ENCODE peak calls at places on chromosomes 1 and 21, in eight cellular contexts. One of them, this sample, is unnamed. For H3K4me1 and H3K27me3, the result is how much of the 10 kb centered on the place peaks cover.

GRCh38 chr21:44286716-44287632 is 1.3 kb downstream of the AIRE start:
- DNase-seq in adrenal gland: no peak
- DNase-seq in colonic mucosa: no peak
- DNase-seq in HAP-1: no peak
- DNase-seq in heart right ventricle: no peak
- DNase-seq in HCT116: no peak
- DNase-seq in uterus: no peak
- DNase-seq in CD4-positive, alpha-beta memory T cell: no peak
- DNase-seq in this sample: no peak

GRCh38 chr1:50983403-50983802 is 13.4 kb downstream of the CDKN2C start:
- DNase-seq in HAP-1: no peak
- DNase-seq in adrenal gland: no peak
- DNase-seq in HCT116: no peak
- DNase-seq in heart right ventricle: no peak
- DNase-seq in colonic mucosa: no peak
- DNase-seq in CD4-positive, alpha-beta memory T cell: no peak
- DNase-seq in uterus: no peak
- DNase-seq in this sample: no peak

GRCh38 chr1:236173174-236173767 is 30.9 kb downstream of the GPR137B start:
- DNase-seq in HAP-1: no peak
- DNase-seq in uterus: no peak
- DNase-seq in colonic mucosa: no peak
- DNase-seq in adrenal gland: no peak
- DNase-seq in HCT116: no peak
- DNase-seq in CD4-positive, alpha-beta memory T cell: no peak
- DNase-seq in heart right ventricle: no peak
- DNase-seq in this sample: no peak

GRCh38 chr1:240237305-240237721 is 145.6 kb downstream of the FMN2 start:
- DNase-seq in heart right ventricle: no peak
- DNase-seq in HCT116: no peak
- DNase-seq in adrenal gland: peak
- DNase-seq in uterus: no peak
- DNase-seq in HAP-1: no peak
- DNase-seq in colonic mucosa: no peak
- DNase-seq in CD4-positive, alpha-beta memory T cell: no peak
- DNase-seq in this sample: no peak

GRCh38 chr1:22323141-22323845 is 128.4 kb upstream of the ZBTB40 start:
- DNase-seq in heart right ventricle: no peak
- DNase-seq in HAP-1: no peak
- DNase-seq in CD4-positive, alpha-beta memory T cell: no peak
- DNase-seq in colonic mucosa: no peak
- DNase-seq in uterus: no peak
- DNase-seq in HCT116: no peak
- DNase-seq in adrenal gland: no peak
- DNase-seq in this sample: no peak

GRCh38 chr1:162882248-162882666 is 21.3 kb upstream of the CCDC190 start:
- DNase-seq in uterus: no peak
- DNase-seq in HAP-1: no peak
- DNase-seq in CD4-positive, alpha-beta memory T cell: no peak
- DNase-seq in adrenal gland: no peak
- DNase-seq in heart right ventricle: no peak
- DNase-seq in HCT116: no peak
- DNase-seq in colonic mucosa: no peak
- DNase-seq in this sample: no peak

GRCh38 chr1:206935491-206936067 is 10.7 kb downstream of the PIGR start:
- DNase-seq in colonic mucosa: no peak
- DNase-seq in adrenal gland: peak
- DNase-seq in uterus: no peak
- DNase-seq in CD4-positive, alpha-beta memory T cell: no peak
- DNase-seq in HCT116: no peak
- DNase-seq in heart right ventricle: no peak
- DNase-seq in HAP-1: peak
- DNase-seq in this sample: no peak

GRCh38 chr21:34511787-34512451 is at the start of gene KCNE1:
- DNase-seq in uterus: no peak
- DNase-seq in HAP-1: no peak
- DNase-seq in heart right ventricle: no peak
- DNase-seq in colonic mucosa: no peak
- DNase-seq in HCT116: no peak
- DNase-seq in CD4-positive, alpha-beta memory T cell: no peak
- DNase-seq in adrenal gland: peak
- DNase-seq in this sample: no peak

GRCh38 chr1:168482106-168482505 is 61.7 kb downstream of the XCL2 start:
- DNase-seq in uterus: no peak
- DNase-seq in heart right ventricle: no peak
- DNase-seq in HCT116: no peak
- DNase-seq in HAP-1: peak
- DNase-seq in colonic mucosa: no peak
- DNase-seq in CD4-positive, alpha-beta memory T cell: no peak
- DNase-seq in adrenal gland: no peak
- DNase-seq in this sample: no peak

GRCh38 chr1:168483531-168483930 is 60.3 kb downstream of the XCL2 start:
- DNase-seq in adrenal gland: no peak
- DNase-seq in CD4-positive, alpha-beta memory T cell: no peak
- DNase-seq in heart right ventricle: no peak
- DNase-seq in uterus: no peak
- DNase-seq in colonic mucosa: no peak
- DNase-seq in HAP-1: no peak
- DNase-seq in HCT116: no peak
- DNase-seq in this sample: no peak

GRCh38 chr1:168485048-168485447 is 58.7 kb downstream of the XCL2 start:
- DNase-seq in colonic mucosa: no peak
- DNase-seq in uterus: peak
- DNase-seq in CD4-positive, alpha-beta memory T cell: no peak
- DNase-seq in heart right ventricle: peak
- DNase-seq in HCT116: no peak
- DNase-seq in HAP-1: no peak
- DNase-seq in adrenal gland: no peak
- DNase-seq in this sample: no peak

GRCh38 chr1:168481586-168481985 is 62.2 kb downstream of the XCL2 start:
- DNase-seq in HCT116: no peak
- DNase-seq in adrenal gland: no peak
- DNase-seq in colonic mucosa: no peak
- DNase-seq in heart right ventricle: no peak
- DNase-seq in uterus: peak
- DNase-seq in HAP-1: no peak
- DNase-seq in CD4-positive, alpha-beta memory T cell: no peak
- DNase-seq in this sample: no peak

DNA sequence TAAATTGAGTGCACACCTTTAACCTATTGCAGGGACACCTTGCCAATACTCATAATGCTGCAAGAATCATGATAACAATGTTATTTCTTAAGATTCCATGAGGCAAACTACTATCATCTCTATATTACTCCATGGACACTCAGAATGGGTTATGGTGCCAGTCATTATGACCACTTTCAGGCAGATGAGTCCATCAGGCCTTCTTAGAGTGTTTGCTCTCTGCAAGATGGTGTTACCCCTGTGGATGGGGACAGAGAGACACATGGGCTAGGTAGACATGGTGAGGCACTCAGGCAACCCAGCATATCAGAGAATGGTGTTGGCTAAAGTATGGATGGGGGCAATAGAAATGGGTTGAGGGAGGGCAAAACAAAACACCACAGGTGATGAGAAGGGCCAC is 59.7 kb downstream of the XCL2 start:
- DNase-seq in uterus: no peak
- DNase-seq in colonic mucosa: no peak
- DNase-seq in CD4-positive, alpha-beta memory T cell: no peak
- DNase-seq in heart right ventricle: no peak
- DNase-seq in HCT116: no peak
- DNase-seq in HAP-1: no peak
- DNase-seq in adrenal gland: no peak
- DNase-seq in this sample: no peak
- H3K4me1 ChIP-seq in uterus: under half
- H3K4me1 ChIP-seq in colonic mucosa: under half
- H3K4me1 ChIP-seq in CD4-positive, alpha-beta memory T cell: under half
- H3K4me1 ChIP-seq in heart right ventricle: under half
- H3K4me1 ChIP-seq in HCT116: under half
- H3K4me1 ChIP-seq in HAP-1: under half
- H3K4me1 ChIP-seq in adrenal gland: under half
- H3K4me1 ChIP-seq in this sample: under half

DNA sequence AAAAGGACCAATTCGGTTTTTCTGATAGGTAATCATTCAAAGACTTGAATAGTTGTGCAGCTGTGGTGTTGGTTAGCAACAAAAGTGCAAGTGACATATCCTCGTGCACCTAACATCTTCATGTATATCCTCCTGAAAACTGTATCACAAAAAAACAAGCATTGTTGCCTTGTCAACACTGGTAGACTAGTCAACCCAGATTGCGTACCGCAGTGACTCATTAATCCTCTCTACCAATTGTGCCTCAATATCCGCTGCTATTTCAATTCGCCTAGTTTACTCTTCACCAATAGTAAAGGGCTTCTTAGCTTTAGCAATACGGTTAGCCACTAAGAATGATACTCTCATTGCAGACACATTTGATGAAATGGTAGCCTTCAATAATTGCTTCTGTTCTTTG is 3.5 kb downstream of the HHAT start:
- DNase-seq in uterus: no peak
- DNase-seq in heart right ventricle: no peak
- DNase-seq in HCT116: no peak
- DNase-seq in CD4-positive, alpha-beta memory T cell: peak
- DNase-seq in colonic mucosa: no peak
- DNase-seq in adrenal gland: no peak
- DNase-seq in HAP-1: no peak
- DNase-seq in this sample: peak
- H3K27me3 ChIP-seq in uterus: under half
- H3K27me3 ChIP-seq in heart right ventricle: under half
- H3K27me3 ChIP-seq in HCT116: under half
- H3K27me3 ChIP-seq in CD4-positive, alpha-beta memory T cell: under half
- H3K27me3 ChIP-seq in colonic mucosa: under half
- H3K27me3 ChIP-seq in adrenal gland: under half
- H3K27me3 ChIP-seq in HAP-1: under half
- H3K27me3 ChIP-seq in this sample: under half

DNA sequence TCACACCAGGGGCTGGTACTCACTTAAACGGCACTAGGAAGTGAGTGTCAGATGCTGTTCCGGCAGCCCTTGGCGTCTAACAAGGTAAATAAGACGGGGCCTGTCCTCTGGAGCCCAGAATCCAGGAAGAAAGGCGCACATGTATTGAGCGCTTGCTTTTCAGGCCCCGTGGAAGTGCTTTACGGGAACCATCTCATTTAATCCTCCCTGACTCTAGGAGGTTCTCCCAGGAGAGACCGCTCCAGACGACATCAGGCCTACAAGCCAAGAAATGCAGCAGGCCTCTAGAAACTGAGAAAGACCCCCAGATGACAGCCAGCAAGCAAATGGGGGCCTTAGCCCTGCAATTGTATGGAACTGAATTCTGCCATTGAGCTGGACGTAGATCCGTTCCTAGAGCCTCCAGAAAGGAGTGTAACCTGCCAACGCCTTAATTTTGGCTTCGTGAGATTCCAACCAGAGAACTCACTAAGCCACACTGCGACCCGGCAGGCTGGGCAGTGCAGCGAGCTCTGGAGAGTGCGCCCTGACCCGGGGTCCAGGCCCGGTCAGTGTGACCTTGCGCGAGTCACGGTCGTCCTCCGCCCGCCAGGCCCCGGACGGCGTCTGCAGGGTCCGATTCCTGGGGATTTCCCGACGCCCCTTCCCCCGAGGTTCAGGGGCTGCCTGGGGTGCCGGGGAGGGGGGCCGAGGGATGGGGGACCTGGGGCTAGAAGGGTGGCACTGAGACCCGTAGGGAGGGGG is 532 bp upstream of the MANEAL start:
- DNase-seq in uterus: no peak
- DNase-seq in CD4-positive, alpha-beta memory T cell: no peak
- DNase-seq in colonic mucosa: no peak
- DNase-seq in HCT116: no peak
- DNase-seq in heart right ventricle: no peak
- DNase-seq in HAP-1: no peak
- DNase-seq in adrenal gland: no peak
- DNase-seq in this sample: no peak
- H3K4me3 ChIP-seq in uterus: peak
- H3K4me3 ChIP-seq in CD4-positive, alpha-beta memory T cell: no peak
- H3K4me3 ChIP-seq in colonic mucosa: peak
- H3K4me3 ChIP-seq in HCT116: peak
- H3K4me3 ChIP-seq in heart right ventricle: peak
- H3K4me3 ChIP-seq in HAP-1: no peak
- H3K4me3 ChIP-seq in adrenal gland: peak
- H3K4me3 ChIP-seq in this sample: peak

GRCh38 chr1:153028771-153029170 is 2.2 kb upstream of the SPRR1B start:
- DNase-seq in uterus: no peak
- DNase-seq in HAP-1: no peak
- DNase-seq in HCT116: no peak
- DNase-seq in CD4-positive, alpha-beta memory T cell: no peak
- DNase-seq in adrenal gland: no peak
- DNase-seq in colonic mucosa: no peak
- DNase-seq in heart right ventricle: no peak
- DNase-seq in this sample: no peak

GRCh38 chr1:153023109-153023508 is 7.9 kb upstream of the SPRR1B start:
- DNase-seq in uterus: no peak
- DNase-seq in HCT116: no peak
- DNase-seq in CD4-positive, alpha-beta memory T cell: no peak
- DNase-seq in adrenal gland: peak
- DNase-seq in HAP-1: no peak
- DNase-seq in heart right ventricle: no peak
- DNase-seq in colonic mucosa: no peak
- DNase-seq in this sample: no peak

GRCh38 chr1:153025797-153026196 is 5.2 kb upstream of the SPRR1B start:
- DNase-seq in heart right ventricle: no peak
- DNase-seq in HAP-1: no peak
- DNase-seq in uterus: no peak
- DNase-seq in CD4-positive, alpha-beta memory T cell: no peak
- DNase-seq in adrenal gland: no peak
- DNase-seq in colonic mucosa: no peak
- DNase-seq in HCT116: no peak
- DNase-seq in this sample: no peak

GRCh38 chr1:153024413-153024812 is 6.6 kb upstream of the SPRR1B start:
- DNase-seq in heart right ventricle: no peak
- DNase-seq in CD4-positive, alpha-beta memory T cell: no peak
- DNase-seq in adrenal gland: no peak
- DNase-seq in HCT116: no peak
- DNase-seq in HAP-1: no peak
- DNase-seq in uterus: no peak
- DNase-seq in colonic mucosa: no peak
- DNase-seq in this sample: no peak
- H3K4me1 ChIP-seq in heart right ventricle: under half
- H3K4me1 ChIP-seq in CD4-positive, alpha-beta memory T cell: under half
- H3K4me1 ChIP-seq in adrenal gland: under half
- H3K4me1 ChIP-seq in HCT116: under half
- H3K4me1 ChIP-seq in HAP-1: under half
- H3K4me1 ChIP-seq in uterus: under half
- H3K4me1 ChIP-seq in colonic mucosa: under half
- H3K4me1 ChIP-seq in this sample: under half

DNA sequence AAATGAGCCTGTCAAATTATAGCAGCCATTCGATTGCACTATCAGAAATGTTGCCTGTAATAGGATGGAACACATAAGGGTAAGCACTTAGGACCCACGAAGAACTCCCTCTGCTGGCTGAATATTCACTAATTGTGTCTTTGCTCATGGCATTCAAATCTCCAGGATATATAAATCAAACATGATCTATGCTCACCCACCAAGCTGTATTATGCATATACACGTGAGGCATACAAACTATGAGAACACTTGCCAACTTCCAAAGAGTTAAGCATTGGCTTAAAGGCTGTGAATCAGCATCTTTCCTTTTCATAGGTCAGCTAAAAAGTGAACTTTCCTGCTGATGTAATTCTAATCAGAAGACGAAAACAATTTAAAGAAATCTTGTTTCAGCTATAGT is 34.5 kb downstream of the TMPRSS15 start:
- DNase-seq in HAP-1: peak
- DNase-seq in HCT116: no peak
- DNase-seq in heart right ventricle: no peak
- DNase-seq in CD4-positive, alpha-beta memory T cell: no peak
- DNase-seq in colonic mucosa: no peak
- DNase-seq in adrenal gland: no peak
- DNase-seq in uterus: no peak
- DNase-seq in this sample: peak
- H3K27me3 ChIP-seq in HAP-1: under half
- H3K27me3 ChIP-seq in HCT116: under half
- H3K27me3 ChIP-seq in heart right ventricle: under half
- H3K27me3 ChIP-seq in CD4-positive, alpha-beta memory T cell: under half
- H3K27me3 ChIP-seq in colonic mucosa: under half
- H3K27me3 ChIP-seq in adrenal gland: under half
- H3K27me3 ChIP-seq in uterus: under half
- H3K27me3 ChIP-seq in this sample: under half

This sample was measured in MM.1S.